ENCODE peak calls at places on chromosomes 16 and 17, in nine cellular contexts. One of them, this sample, is unnamed.

GRCh38 chr17:82458130-82458884 is at the start of gene NARF:
- DNase-seq in activated naive CD4-positive, alpha-beta T cell: peak
- DNase-seq in activated CD8-positive, alpha-beta memory T cell treated with anti-CD3 and anti-CD28 coated beads for 1 hour: peak
- DNase-seq in neural progenitor cell: peak
- DNase-seq in fibroblast of lung: peak
- DNase-seq in stimulated activated CD8-positive, alpha-beta memory T cell treated with anti-CD3 and anti-CD28 coated beads, Interleukin-4, amount 100 ng/mL, for 24 hours: peak
- DNase-seq in IMR-90: peak
- DNase-seq in hepatic stellate cell: peak
- DNase-seq in lower leg skin: peak
- DNase-seq in this sample: peak

GRCh38 chr17:77666881-77667395 is 291.6 kb upstream of the TNRC6C start:
- DNase-seq in activated naive CD4-positive, alpha-beta T cell: peak
- DNase-seq in activated CD8-positive, alpha-beta memory T cell treated with anti-CD3 and anti-CD28 coated beads for 1 hour: no peak
- DNase-seq in neural progenitor cell: no peak
- DNase-seq in fibroblast of lung: no peak
- DNase-seq in stimulated activated CD8-positive, alpha-beta memory T cell treated with anti-CD3 and anti-CD28 coated beads, Interleukin-4, amount 100 ng/mL, for 24 hours: peak
- DNase-seq in IMR-90: no peak
- DNase-seq in hepatic stellate cell: no peak
- DNase-seq in lower leg skin: no peak
- DNase-seq in this sample: no peak

GRCh38 chr17:34996422-34997029 is 16.2 kb downstream of the LIG3 start:
- DNase-seq in activated naive CD4-positive, alpha-beta T cell: no peak
- DNase-seq in activated CD8-positive, alpha-beta memory T cell treated with anti-CD3 and anti-CD28 coated beads for 1 hour: no peak
- DNase-seq in neural progenitor cell: no peak
- DNase-seq in fibroblast of lung: no peak
- DNase-seq in stimulated activated CD8-positive, alpha-beta memory T cell treated with anti-CD3 and anti-CD28 coated beads, Interleukin-4, amount 100 ng/mL, for 24 hours: no peak
- DNase-seq in IMR-90: no peak
- DNase-seq in hepatic stellate cell: no peak
- DNase-seq in lower leg skin: no peak
- DNase-seq in this sample: no peak

GRCh38 chr17:35766903-35767510 is 6.3 kb downstream of the C17orf50 start:
- DNase-seq in activated naive CD4-positive, alpha-beta T cell: peak
- DNase-seq in activated CD8-positive, alpha-beta memory T cell treated with anti-CD3 and anti-CD28 coated beads for 1 hour: no peak
- DNase-seq in neural progenitor cell: no peak
- DNase-seq in fibroblast of lung: no peak
- DNase-seq in stimulated activated CD8-positive, alpha-beta memory T cell treated with anti-CD3 and anti-CD28 coated beads, Interleukin-4, amount 100 ng/mL, for 24 hours: no peak
- DNase-seq in IMR-90: peak
- DNase-seq in hepatic stellate cell: peak
- DNase-seq in lower leg skin: no peak
- DNase-seq in this sample: peak

GRCh38 chr16:66984902-66985311 is 3.5 kb upstream of the CES4A start:
- DNase-seq in activated naive CD4-positive, alpha-beta T cell: no peak
- DNase-seq in activated CD8-positive, alpha-beta memory T cell treated with anti-CD3 and anti-CD28 coated beads for 1 hour: no peak
- DNase-seq in neural progenitor cell: no peak
- DNase-seq in fibroblast of lung: no peak
- DNase-seq in stimulated activated CD8-positive, alpha-beta memory T cell treated with anti-CD3 and anti-CD28 coated beads, Interleukin-4, amount 100 ng/mL, for 24 hours: peak
- DNase-seq in IMR-90: no peak
- DNase-seq in hepatic stellate cell: no peak
- DNase-seq in lower leg skin: no peak
- DNase-seq in this sample: no peak

GRCh38 chr17:41176744-41177387 is 1.2 kb downstream of the KRTAP4-2 start:
- DNase-seq in activated naive CD4-positive, alpha-beta T cell: no peak
- DNase-seq in activated CD8-positive, alpha-beta memory T cell treated with anti-CD3 and anti-CD28 coated beads for 1 hour: no peak
- DNase-seq in neural progenitor cell: no peak
- DNase-seq in fibroblast of lung: no peak
- DNase-seq in stimulated activated CD8-positive, alpha-beta memory T cell treated with anti-CD3 and anti-CD28 coated beads, Interleukin-4, amount 100 ng/mL, for 24 hours: no peak
- DNase-seq in IMR-90: no peak
- DNase-seq in hepatic stellate cell: no peak
- DNase-seq in lower leg skin: no peak
- DNase-seq in this sample: no peak

GRCh38 chr17:34314279-34314678 is 5.0 kb upstream of the CCL8 start:
- DNase-seq in activated naive CD4-positive, alpha-beta T cell: no peak
- DNase-seq in activated CD8-positive, alpha-beta memory T cell treated with anti-CD3 and anti-CD28 coated beads for 1 hour: no peak
- DNase-seq in neural progenitor cell: no peak
- DNase-seq in fibroblast of lung: no peak
- DNase-seq in stimulated activated CD8-positive, alpha-beta memory T cell treated with anti-CD3 and anti-CD28 coated beads, Interleukin-4, amount 100 ng/mL, for 24 hours: no peak
- DNase-seq in IMR-90: peak
- DNase-seq in hepatic stellate cell: peak
- DNase-seq in lower leg skin: no peak
- DNase-seq in this sample: no peak

GRCh38 chr16:73025506-73026131 is 22.3 kb downstream of the ZFHX3 start:
- DNase-seq in activated naive CD4-positive, alpha-beta T cell: no peak
- DNase-seq in activated CD8-positive, alpha-beta memory T cell treated with anti-CD3 and anti-CD28 coated beads for 1 hour: no peak
- DNase-seq in neural progenitor cell: no peak
- DNase-seq in fibroblast of lung: peak
- DNase-seq in stimulated activated CD8-positive, alpha-beta memory T cell treated with anti-CD3 and anti-CD28 coated beads, Interleukin-4, amount 100 ng/mL, for 24 hours: no peak
- DNase-seq in IMR-90: no peak
- DNase-seq in hepatic stellate cell: no peak
- DNase-seq in lower leg skin: no peak
- DNase-seq in this sample: peak

This sample was measured in lung microvascular endothelial cell.